ENCODE peak calls at places on chromosomes 6 and 20, in four cellular contexts. One of them, this sample, is unnamed.

GRCh38 chr20:16049478-16050093 is 523.7 kb downstream of the KIF16B start:
- ATAC-seq in Right ventricle myocardium inferior: no peak
- ATAC-seq in Right ventricle myocardium superior: no peak
- ATAC-seq in left lobe of liver: no peak
- ATAC-seq in this sample: no peak

GRCh38 chr6:151577257-151577656 is 83.4 kb downstream of the CCDC170 start:
- ATAC-seq in Right ventricle myocardium inferior: no peak
- ATAC-seq in Right ventricle myocardium superior: no peak
- ATAC-seq in left lobe of liver: no peak
- ATAC-seq in this sample: no peak

GRCh38 chr20:62202083-62202395 is 18.0 kb downstream of the HRH3 start:
- ATAC-seq in Right ventricle myocardium inferior: no peak
- ATAC-seq in Right ventricle myocardium superior: no peak
- ATAC-seq in left lobe of liver: no peak
- ATAC-seq in this sample: no peak

GRCh38 chr6:43127180-43127579 is 43.9 kb upstream of the SRF start:
- ATAC-seq in Right ventricle myocardium inferior: no peak
- ATAC-seq in Right ventricle myocardium superior: no peak
- ATAC-seq in left lobe of liver: peak
- ATAC-seq in this sample: no peak

GRCh38 chr6:147078106-147078505 is 126.1 kb upstream of the STXBP5 start:
- ATAC-seq in Right ventricle myocardium inferior: no peak
- ATAC-seq in Right ventricle myocardium superior: no peak
- ATAC-seq in left lobe of liver: no peak
- ATAC-seq in this sample: no peak

GRCh38 chr6:1949533-1949932 is 295.9 kb downstream of the GMDS start:
- ATAC-seq in Right ventricle myocardium inferior: no peak
- ATAC-seq in Right ventricle myocardium superior: no peak
- ATAC-seq in left lobe of liver: no peak
- ATAC-seq in this sample: no peak

GRCh38 chr6:110270166-110270565 is 88.0 kb downstream of the METTL24 start:
- ATAC-seq in Right ventricle myocardium inferior: no peak
- ATAC-seq in Right ventricle myocardium superior: no peak
- ATAC-seq in left lobe of liver: no peak
- ATAC-seq in this sample: no peak

GRCh38 chr6:108677894-108678293 is 117.2 kb downstream of the FOXO3 start:
- ATAC-seq in Right ventricle myocardium inferior: no peak
- ATAC-seq in Right ventricle myocardium superior: no peak
- ATAC-seq in left lobe of liver: peak
- ATAC-seq in this sample: no peak

GRCh38 chr6:124949706-124950105 is 12.5 kb upstream of the RNF217 start:
- ATAC-seq in Right ventricle myocardium inferior: no peak
- ATAC-seq in Right ventricle myocardium superior: no peak
- ATAC-seq in left lobe of liver: no peak
- ATAC-seq in this sample: no peak

GRCh38 chr6:116279232-116280160 is at the start of gene TSPYL1:
- ATAC-seq in Right ventricle myocardium inferior: peak
- ATAC-seq in Right ventricle myocardium superior: peak
- ATAC-seq in left lobe of liver: peak
- ATAC-seq in this sample: peak

GRCh38 chr20:63328716-63329275 is 32.4 kb downstream of the CHRNA4 start:
- ATAC-seq in Right ventricle myocardium inferior: no peak
- ATAC-seq in Right ventricle myocardium superior: no peak
- ATAC-seq in left lobe of liver: no peak
- ATAC-seq in this sample: no peak

GRCh38 chr6:117425431-117426153 is at the start of gene ROS1:
- ATAC-seq in Right ventricle myocardium inferior: no peak
- ATAC-seq in Right ventricle myocardium superior: no peak
- ATAC-seq in left lobe of liver: no peak
- ATAC-seq in this sample: no peak

GRCh38 chr20:59683181-59683580 is 78.8 kb downstream of the PHACTR3 start:
- ATAC-seq in Right ventricle myocardium inferior: no peak
- ATAC-seq in Right ventricle myocardium superior: no peak
- ATAC-seq in left lobe of liver: no peak
- ATAC-seq in this sample: no peak

GRCh38 chr6:6277418-6277817 is 43.0 kb downstream of the F13A1 start:
- ATAC-seq in Right ventricle myocardium inferior: no peak
- ATAC-seq in Right ventricle myocardium superior: no peak
- ATAC-seq in left lobe of liver: no peak
- ATAC-seq in this sample: peak

GRCh38 chr20:35506872-35507638 is 22.4 kb downstream of the C20orf173 start:
- ATAC-seq in Right ventricle myocardium inferior: no peak
- ATAC-seq in Right ventricle myocardium superior: no peak
- ATAC-seq in left lobe of liver: no peak
- ATAC-seq in this sample: no peak

GRCh38 chr20:23436681-23437080 is 2.8 kb upstream of the CSTL1 start:
- ATAC-seq in Right ventricle myocardium inferior: peak
- ATAC-seq in Right ventricle myocardium superior: peak
- ATAC-seq in left lobe of liver: peak
- ATAC-seq in this sample: no peak

GRCh38 chr20:45253260-45253659 is 1.1 kb downstream of the SLPI start:
- ATAC-seq in Right ventricle myocardium inferior: no peak
- ATAC-seq in Right ventricle myocardium superior: no peak
- ATAC-seq in left lobe of liver: peak
- ATAC-seq in this sample: no peak

GRCh38 chr6:135159531-135159930 is 21.6 kb upstream of the MYB start:
- ATAC-seq in Right ventricle myocardium inferior: no peak
- ATAC-seq in Right ventricle myocardium superior: no peak
- ATAC-seq in left lobe of liver: no peak
- ATAC-seq in this sample: no peak

GRCh38 chr6:3881722-3882421 is 32.7 kb downstream of the FAM50B start:
- ATAC-seq in Right ventricle myocardium inferior: peak
- ATAC-seq in Right ventricle myocardium superior: peak
- ATAC-seq in left lobe of liver: peak
- ATAC-seq in this sample: no peak

GRCh38 chr6:15484115-15484514 is 178.7 kb downstream of the DTNBP1 start:
- ATAC-seq in Right ventricle myocardium inferior: no peak
- ATAC-seq in Right ventricle myocardium superior: no peak
- ATAC-seq in left lobe of liver: peak
- ATAC-seq in this sample: no peak

GRCh38 chr6:144969154-144969553 is 684.0 kb downstream of the UTRN start:
- ATAC-seq in Right ventricle myocardium inferior: no peak
- ATAC-seq in Right ventricle myocardium superior: no peak
- ATAC-seq in left lobe of liver: no peak
- ATAC-seq in this sample: no peak

GRCh38 chr6:145705561-145705960 is 29.8 kb downstream of the EPM2A start:
- ATAC-seq in Right ventricle myocardium inferior: no peak
- ATAC-seq in Right ventricle myocardium superior: peak
- ATAC-seq in left lobe of liver: no peak
- ATAC-seq in this sample: no peak

GRCh38 chr6:53066059-53066406 is 829 bp downstream of the FBXO9 start:
- ATAC-seq in Right ventricle myocardium inferior: no peak
- ATAC-seq in Right ventricle myocardium superior: peak
- ATAC-seq in left lobe of liver: peak
- ATAC-seq in this sample: no peak

GRCh38 chr6:25960689-25961088 is 1.9 kb upstream of the TRIM38 start:
- ATAC-seq in Right ventricle myocardium inferior: no peak
- ATAC-seq in Right ventricle myocardium superior: no peak
- ATAC-seq in left lobe of liver: no peak
- ATAC-seq in this sample: no peak

GRCh38 chr6:21666788-21667681 is 73.5 kb downstream of the SOX4 start:
- ATAC-seq in Right ventricle myocardium inferior: no peak
- ATAC-seq in Right ventricle myocardium superior: no peak
- ATAC-seq in left lobe of liver: no peak
- ATAC-seq in this sample: no peak

GRCh38 chr20:61291166-61291829 is 39.2 kb downstream of the CDH4 start:
- ATAC-seq in Right ventricle myocardium inferior: no peak
- ATAC-seq in Right ventricle myocardium superior: no peak
- ATAC-seq in left lobe of liver: no peak
- ATAC-seq in this sample: no peak

GRCh38 chr6:46815130-46815529 is 21.9 kb downstream of the MEP1A start:
- ATAC-seq in Right ventricle myocardium inferior: no peak
- ATAC-seq in Right ventricle myocardium superior: no peak
- ATAC-seq in left lobe of liver: no peak
- ATAC-seq in this sample: no peak

GRCh38 chr20:642398-643174 is 10.4 kb downstream of the SRXN1 start:
- ATAC-seq in Right ventricle myocardium inferior: peak
- ATAC-seq in Right ventricle myocardium superior: peak
- ATAC-seq in left lobe of liver: no peak
- ATAC-seq in this sample: no peak

GRCh38 chr20:1844723-1845523 is 50.3 kb upstream of the SIRPA start:
- ATAC-seq in Right ventricle myocardium inferior: peak
- ATAC-seq in Right ventricle myocardium superior: peak
- ATAC-seq in left lobe of liver: peak
- ATAC-seq in this sample: peak

GRCh38 chr6:17945111-17945510 is 42.3 kb downstream of the KIF13A start:
- ATAC-seq in Right ventricle myocardium inferior: peak
- ATAC-seq in Right ventricle myocardium superior: peak
- ATAC-seq in left lobe of liver: no peak
- ATAC-seq in this sample: no peak

GRCh38 chr20:41140226-41141133 is 3.1 kb downstream of the PLCG1 start:
- ATAC-seq in Right ventricle myocardium inferior: no peak
- ATAC-seq in Right ventricle myocardium superior: no peak
- ATAC-seq in left lobe of liver: no peak
- ATAC-seq in this sample: no peak

GRCh38 chr6:124989136-124989983 is 27.1 kb downstream of the RNF217 start:
- ATAC-seq in Right ventricle myocardium inferior: no peak
- ATAC-seq in Right ventricle myocardium superior: no peak
- ATAC-seq in left lobe of liver: peak
- ATAC-seq in this sample: no peak

GRCh38 chr6:79438015-79438414 is 99.2 kb downstream of the LCA5 start:
- ATAC-seq in Right ventricle myocardium inferior: no peak
- ATAC-seq in Right ventricle myocardium superior: peak
- ATAC-seq in left lobe of liver: no peak
- ATAC-seq in this sample: peak

GRCh38 chr20:50597406-50597969 is 87.3 kb downstream of the PTPN1 start:
- ATAC-seq in Right ventricle myocardium inferior: no peak
- ATAC-seq in Right ventricle myocardium superior: no peak
- ATAC-seq in left lobe of liver: no peak
- ATAC-seq in this sample: no peak

GRCh38 chr6:26249959-26250805 is 114.8 kb upstream of the BTN3A2 start:
- ATAC-seq in Right ventricle myocardium inferior: peak
- ATAC-seq in Right ventricle myocardium superior: peak
- ATAC-seq in left lobe of liver: peak
- ATAC-seq in this sample: peak